ENCODE peak calls at places on chromosome 12, in six cellular contexts. R is HepG2, U is adrenal gland, E is IMR-90, L is heart left ventricle, M is GM12891. F is an unnamed sample.

GRCh38 chr12:130701402-130701744 is 14.7 kb downstream of the RIMBP2 start:
- DNase-seq in U (no peak), L (no peak), R (no peak), E (no peak), M (no peak), F (no peak)

GRCh38 chr12:12549426-12549825 is 13.2 kb downstream of the DUSP16 start:
- DNase-seq in E (no peak), R (no peak), L (no peak), U (no peak), M (no peak), F (no peak)

GRCh38 chr12:4211372-4211771 is 62.2 kb upstream of the CCND2 start:
- DNase-seq in E (no peak), R (no peak), L (no peak), M (no peak), U (no peak), F (no peak)

GRCh38 chr12:18422849-18423248 is 161.5 kb downstream of the PIK3C2G start:
- DNase-seq in R (no peak), U (no peak), E (peak; percentile 83), M (no peak), L (no peak), F (no peak)

GRCh38 chr12:104182621-104183378 is 32.8 kb upstream of the TXNRD1 start:
- DNase-seq in R (no peak), U (no peak), E (no peak), M (no peak), L (no peak), F (no peak)

GRCh38 chr12:23628836-23629235 is 320.6 kb downstream of the SOX5 start:
- DNase-seq in L (no peak), E (no peak), U (no peak), R (no peak), M (no peak), F (no peak)

GRCh38 chr12:130555628-130556485 is 160.2 kb downstream of the RIMBP2 start:
- DNase-seq in M (no peak), E (no peak), L (no peak), U (no peak), R (no peak), F (no peak)

GRCh38 chr12:131132118-131132892 is 178.6 kb downstream of the ADGRD1 start:
- DNase-seq in U (peak; percentile 56), L (peak; percentile 74), M (peak; percentile 89), E (peak; percentile 1), R (peak; percentile 53), F (peak; percentile 70)

GRCh38 chr12:8947737-8948136 is 1.7 kb downstream of the M6PR start:
- DNase-seq in U (no peak), E (no peak), M (no peak), R (no peak), L (no peak), F (peak; percentile 8)

GRCh38 chr12:39319180-39319579 is 123.7 kb downstream of the KIF21A start:
- DNase-seq in U (no peak), E (no peak), L (no peak), R (no peak), M (no peak), F (no peak)

GRCh38 chr12:124332068-124332672 is 37.3 kb downstream of the RFLNA start:
- DNase-seq in E (no peak), R (no peak), U (no peak), M (no peak), L (no peak), F (no peak)

GRCh38 chr12:98758331-98758730 is 113.2 kb downstream of the APAF1 start:
- DNase-seq in U (peak; percentile 48), E (peak; percentile 31), L (no peak), M (no peak), R (no peak), F (no peak)

GRCh38 chr12:3000548-3001275 is 41.5 kb downstream of the TEAD4 start:
- DNase-seq in M (no peak), U (no peak), E (no peak), R (peak; percentile 9), L (no peak), F (no peak)

GRCh38 chr12:10098762-10099161 is at the start of gene CLEC1A:
- DNase-seq in U (peak; percentile 20), M (no peak), E (no peak), L (peak; percentile 56), R (no peak), F (no peak)

GRCh38 chr12:56288705-56289387 is 11.3 kb downstream of the CS start:
- DNase-seq in U (no peak), R (no peak), M (no peak), E (no peak), L (no peak), F (no peak)

GRCh38 chr12:47828967-47829482 is 9.3 kb upstream of the HDAC7 start:
- DNase-seq in M (no peak), E (peak; percentile 59), U (peak; percentile 93), R (no peak), L (peak; percentile 85), F (peak; percentile 54)

GRCh38 chr12:95286713-95287112 is 69.1 kb downstream of the VEZT start:
- DNase-seq in E (no peak), L (no peak), R (no peak), U (no peak), M (no peak), F (no peak)

GRCh38 chr12:116324684-116325664 is 47.5 kb upstream of the MED13L start:
- DNase-seq in R (no peak), M (peak; percentile 35), U (no peak), L (no peak), E (no peak), F (no peak)

GRCh38 chr12:81759215-81759991 is at the start of gene PPFIA2:
- DNase-seq in L (no peak), R (no peak), E (peak; percentile 4), M (peak; percentile 1), U (no peak), F (no peak)

GRCh38 chr12:47767197-47767724 is 5.8 kb upstream of the SLC48A1 start:
- DNase-seq in L (peak; percentile 66), M (no peak), E (peak; percentile 19), U (peak; percentile 57), R (peak; percentile 53), F (peak; percentile 80)

GRCh38 chr12:124041907-124042306 is 68.9 kb downstream of the ZNF664 start:
- DNase-seq in R (no peak), M (no peak), U (no peak), L (no peak), E (no peak), F (no peak)

GRCh38 chr12:10900972-10901371 is 8.4 kb downstream of the TAS2R13 start:
- DNase-seq in L (no peak), R (no peak), M (no peak), E (no peak), U (no peak), F (no peak)

GRCh38 chr12:10501031-10501430 is 4.7 kb upstream of the EIF2S3B start:
- DNase-seq in E (no peak), L (no peak), R (no peak), M (no peak), U (no peak), F (no peak)

GRCh38 chr12:40226652-40227051 is 1.9 kb downstream of the LRRK2 start:
- DNase-seq in E (peak; percentile 73), U (peak; percentile 75), L (peak; percentile 43), M (no peak), R (no peak), F (no peak)

GRCh38 chr12:110501378-110501721 is 561 bp downstream of the VPS29 start:
- DNase-seq in M (peak; percentile 16), E (peak; percentile 31), R (peak; percentile 38), L (peak; percentile 21), U (peak; percentile 56), F (no peak)

GRCh38 chr12:6375269-6376078 is at the start of gene SCNN1A:
- DNase-seq in M (no peak), L (no peak), R (no peak), E (no peak), U (no peak), F (no peak)
- TF ChIP-seq POLR2A in M (no peak), L (no peak), R (no peak), E (no peak), U (no peak), F (no peak)

GRCh38 chr12:57522019-57522886 is at the start of gene MBD6:
- DNase-seq in L (peak; percentile 92), E (peak; percentile 91), M (peak; percentile 98), R (peak; percentile 89), U (peak; percentile 96), F (peak; percentile 97)
- TF ChIP-seq POLR2A in L (no peak), E (peak; percentile 46), M (peak; percentile 64), R (peak; percentile 52), U (peak; percentile 33), F (peak; percentile 83)

GRCh38 chr12:64452559-64453329 is 824 bp downstream of the TBK1 start:
- DNase-seq in M (no peak), U (peak; percentile 31), R (peak; percentile 52), E (peak; percentile 90), L (no peak), F (peak; percentile 63)
- TF ChIP-seq POLR2A in M (no peak), U (no peak), R (peak; percentile 25), E (peak; percentile 73), L (no peak), F (peak; percentile 40)

GRCh38 chr12:120181991-120182631 is 12.4 kb downstream of the GCN1 start:
- DNase-seq in M (no peak), E (peak; percentile 74), R (peak; percentile 63), L (no peak), U (peak; percentile 84), F (no peak)

GRCh38 chr12:120183211-120183631 is 11.3 kb downstream of the GCN1 start:
- DNase-seq in R (no peak), L (no peak), M (no peak), U (no peak), E (peak; percentile 50), F (no peak)

GRCh38 chr12:120190386-120190785 is 4.1 kb downstream of the GCN1 start:
- DNase-seq in L (no peak), M (no peak), E (no peak), R (no peak), U (no peak), F (no peak)

GRCh38 chr12:120190985-120191480 is 3.5 kb downstream of the GCN1 start:
- DNase-seq in R (no peak), U (no peak), M (no peak), L (no peak), E (no peak), F (peak; percentile 15)

DNA sequence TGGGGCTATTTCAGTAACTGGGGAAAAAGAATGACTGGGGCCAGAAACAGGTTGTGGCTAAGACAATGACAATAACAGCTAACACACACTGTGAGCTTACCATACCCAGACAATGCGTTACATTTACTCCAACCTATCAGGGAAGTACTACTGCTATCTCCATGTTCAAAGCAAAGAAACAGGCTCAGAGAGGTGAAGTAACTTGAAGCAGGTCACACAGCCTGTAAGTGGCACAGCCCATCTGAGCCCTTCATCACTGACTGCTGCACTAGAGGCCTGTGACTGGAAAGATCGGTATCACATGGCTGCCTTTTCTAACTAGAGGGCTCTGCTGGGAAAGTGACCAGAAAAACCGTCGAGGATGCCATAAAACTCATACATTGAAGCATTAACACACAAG is 7.9 kb downstream of the GCN1 start:
- DNase-seq in E (no peak), U (no peak), R (no peak), M (no peak), L (no peak), F (no peak)
- TF ChIP-seq POLR2A in E (no peak), U (no peak), R (no peak), M (no peak), L (no peak), F (no peak)